ENCODE peak calls at places on chromosomes 12 and 14, in eight cellular contexts. C is naive thymus-derived CD8-positive, alpha-beta T cell; U is stromal cell of bone marrow; B is GM23338; J is iris pigment epithelial cell; S is amygdala; Z is astrocyte of the spinal cord; H is activated T-helper 9 cell treated with anti-CD3 and anti-CD28 coated beads, Interleukin-2, amount 50 U/mL, for 16 hours. L is an unnamed sample.
A peak's percentile ranks its signal among the peaks of the same experiment; 100 is the strongest.

GRCh38 chr12:117032593-117033381 is 66.4 kb downstream of the TESC start:
- DNase-seq in C (no peak), U (no peak), B (peak; percentile 61), J (peak; percentile 33), S (peak; percentile 37), Z (peak; percentile 44), H (no peak), L (no peak)

GRCh38 chr12:47361389-47362031 is 281.8 kb upstream of the AMIGO2 start:
- DNase-seq in C (peak; percentile 42), U (no peak), B (no peak), J (no peak), S (no peak), Z (no peak), H (peak; percentile 10), L (no peak)

GRCh38 chr12:50188280-50188781 is 21.2 kb upstream of the CERS5 start:
- DNase-seq in C (no peak), U (peak; percentile 28), B (no peak), J (peak; percentile 85), S (no peak), Z (no peak), H (no peak), L (no peak)

GRCh38 chr12:123061806-123062205 is 81.3 kb downstream of the ARL6IP4 start:
- DNase-seq in C (no peak), U (no peak), B (no peak), J (no peak), S (no peak), Z (no peak), H (no peak), L (no peak)

GRCh38 chr14:90023176-90023896 is 38.5 kb upstream of the KCNK13 start:
- DNase-seq in C (no peak), U (no peak), B (no peak), J (peak; percentile 60), S (no peak), Z (peak; percentile 8), H (no peak), L (no peak)

GRCh38 chr14:24690492-24690891 is 56.5 kb upstream of the GZMB start:
- DNase-seq in C (no peak), U (no peak), B (peak; percentile 87), J (no peak), S (no peak), Z (no peak), H (no peak), L (no peak)

GRCh38 chr14:90624732-90625444 is 191.3 kb downstream of the TTC7B start:
- DNase-seq in C (no peak), U (no peak), B (peak; percentile 60), J (peak; percentile 57), S (no peak), Z (no peak), H (no peak), L (no peak)

GRCh38 chr14:104798300-104799238 is 2.3 kb upstream of the ZBTB42 start:
- DNase-seq in C (no peak), U (no peak), B (no peak), J (no peak), S (no peak), Z (no peak), H (no peak), L (no peak)

GRCh38 chr12:78778339-78778738 is 86.2 kb upstream of the SYT1 start:
- DNase-seq in C (no peak), U (no peak), B (no peak), J (peak; percentile 32), S (no peak), Z (no peak), H (no peak), L (no peak)

GRCh38 chr14:56247495-56248087 is 129.4 kb downstream of the PELI2 start:
- DNase-seq in C (no peak), U (no peak), B (peak; percentile 33), J (peak; percentile 38), S (no peak), Z (peak; percentile 33), H (no peak), L (no peak)

GRCh38 chr14:104935955-104936354 is 11.3 kb downstream of the PLD4 start:
- DNase-seq in C (no peak), U (no peak), B (no peak), J (no peak), S (no peak), Z (no peak), H (no peak), L (no peak)

GRCh38 chr12:124842073-124842749 is 21.5 kb downstream of the SCARB1 start:
- DNase-seq in C (no peak), U (no peak), B (no peak), J (no peak), S (no peak), Z (no peak), H (no peak), L (no peak)

GRCh38 chr14:100067971-100068959 is 3.0 kb downstream of the EVL start:
- DNase-seq in C (peak; percentile 93), U (no peak), B (no peak), J (peak; percentile 73), S (peak; percentile 19), Z (no peak), H (peak; percentile 84), L (no peak)

GRCh38 chr12:62438098-62438692 is 28.4 kb upstream of the MON2 start:
- DNase-seq in C (peak; percentile 55), U (peak; percentile 32), B (peak; percentile 82), J (peak; percentile 53), S (peak; percentile 15), Z (peak; percentile 66), H (no peak), L (peak; percentile 62)

GRCh38 chr14:39426605-39427004 is 5.6 kb downstream of the FBXO33 start:
- DNase-seq in C (peak; percentile 25), U (peak; percentile 48), B (peak; percentile 53), J (peak; percentile 66), S (no peak), Z (peak; percentile 73), H (no peak), L (no peak)

GRCh38 chr12:57694459-57695019 is 607 bp downstream of the OS9 start:
- DNase-seq in C (peak; percentile 1), U (no peak), B (no peak), J (peak; percentile 14), S (no peak), Z (peak; percentile 4), H (no peak), L (peak; percentile 2)

GRCh38 chr12:51593539-51593938 is 2.5 kb downstream of the SCN8A start:
- DNase-seq in C (peak; percentile 44), U (peak; percentile 51), B (peak; percentile 62), J (peak; percentile 74), S (no peak), Z (peak; percentile 60), H (no peak), L (peak; percentile 46)

GRCh38 chr14:106201376-106201775 is 675.0 kb downstream of the TMEM121 start:
- DNase-seq in C (no peak), U (no peak), B (no peak), J (no peak), S (no peak), Z (no peak), H (no peak), L (no peak)

GRCh38 chr14:20679907-20680306 is 4.5 kb upstream of the RNASE4 start:
- DNase-seq in C (no peak), U (peak; percentile 2), B (peak; percentile 50), J (peak; percentile 22), S (peak; percentile 6), Z (peak; percentile 11), H (no peak), L (no peak)

GRCh38 chr14:89214221-89214965 is 202.6 kb downstream of the FOXN3 start:
- DNase-seq in C (no peak), U (no peak), B (peak; percentile 14), J (no peak), S (peak; percentile 33), Z (peak; percentile 46), H (no peak), L (peak; percentile 11)

GRCh38 chr14:101365329-101366158 is 195.8 kb upstream of the DIO3 start:
- DNase-seq in C (no peak), U (no peak), B (no peak), J (no peak), S (no peak), Z (no peak), H (no peak), L (peak; percentile 43)

GRCh38 chr12:115698257-115698656 is 579.2 kb downstream of the MED13L start:
- DNase-seq in C (no peak), U (no peak), B (no peak), J (no peak), S (no peak), Z (no peak), H (no peak), L (no peak)

GRCh38 chr14:61516957-61517356 is 178.4 kb upstream of the HIF1A start:
- DNase-seq in C (no peak), U (no peak), B (no peak), J (no peak), S (no peak), Z (no peak), H (no peak), L (no peak)

GRCh38 chr14:50060871-50061663 is 55.3 kb downstream of the VCPKMT start:
- DNase-seq in C (peak; percentile 17), U (peak; percentile 88), B (peak; percentile 80), J (peak; percentile 96), S (no peak), Z (peak; percentile 95), H (no peak), L (no peak)

GRCh38 chr14:24368562-24369252 is 723 bp downstream of the NFATC4 start:
- DNase-seq in C (peak; percentile 52), U (peak; percentile 75), B (peak; percentile 87), J (peak; percentile 38), S (peak; percentile 64), Z (peak; percentile 59), H (peak; percentile 14), L (peak; percentile 81)

GRCh38 chr12:38728894-38729293 is 176.5 kb downstream of the CPNE8 start:
- DNase-seq in C (no peak), U (no peak), B (no peak), J (no peak), S (no peak), Z (no peak), H (no peak), L (no peak)

GRCh38 chr14:61561657-61562276 is 133.5 kb upstream of the HIF1A start:
- DNase-seq in C (no peak), U (peak; percentile 94), B (peak; percentile 36), J (peak; percentile 98), S (no peak), Z (peak; percentile 97), H (no peak), L (no peak)

GRCh38 chr12:72574138-72574537 is 302.0 kb downstream of the TRHDE start:
- DNase-seq in C (no peak), U (no peak), B (no peak), J (no peak), S (no peak), Z (no peak), H (no peak), L (no peak)

GRCh38 chr12:53514626-53515290 is 7.5 kb upstream of the NPFF start:
- DNase-seq in C (no peak), U (no peak), B (no peak), J (no peak), S (no peak), Z (no peak), H (no peak), L (no peak)

GRCh38 chr12:57107456-57107855 is 3.7 kb downstream of the STAT6 start:
- DNase-seq in C (no peak), U (no peak), B (no peak), J (no peak), S (no peak), Z (no peak), H (no peak), L (no peak)

GRCh38 chr14:73452341-73453191 is 5.8 kb downstream of the NUMB start:
- DNase-seq in C (no peak), U (no peak), B (no peak), J (peak; percentile 97), S (no peak), Z (peak; percentile 88), H (no peak), L (no peak)

GRCh38 chr14:104721704-104722431 is 2.2 kb upstream of the ADSS1 start:
- DNase-seq in C (no peak), U (no peak), B (no peak), J (no peak), S (no peak), Z (no peak), H (no peak), L (no peak)

GRCh38 chr12:108307006-108307405 is 32.1 kb downstream of the CMKLR1 start:
- DNase-seq in C (no peak), U (peak; percentile 79), B (no peak), J (peak; percentile 26), S (no peak), Z (peak; percentile 59), H (no peak), L (no peak)

GRCh38 chr12:53561590-53561953 is 54.3 kb upstream of the NPFF start:
- DNase-seq in C (no peak), U (peak; percentile 82), B (no peak), J (peak; percentile 93), S (no peak), Z (peak; percentile 93), H (no peak), L (no peak)

L was measured in neuronal stem cell.